ENCODE peak calls at places on chromosome 22, in eight cellular contexts. R is fibroblast of villous mesenchyme; E is mucosa of descending colon; L is AG09309; H is PC-3; C is adipocyte; U is OCI-LY7; O is naive thymus-derived CD4-positive, alpha-beta T cell. P is an unnamed sample.

GRCh38 chr22:39528681-39529486 is 3.7 kb downstream of the RPS19BP1 start:
- DNase-seq in R (peak), E (peak), L (peak), H (peak), C (peak), U (peak), O (peak), P (peak)

GRCh38 chr22:49892226-49892899 is 25.9 kb downstream of the ALG12 start:
- DNase-seq in R (no peak), E (no peak), L (no peak), H (no peak), C (no peak), U (no peak), O (no peak), P (no peak)

GRCh38 chr22:25747245-25747944 is 5.4 kb downstream of the MYO18B start:
- DNase-seq in R (peak), E (no peak), L (peak), H (no peak), C (peak), U (no peak), O (no peak), P (no peak)

GRCh38 chr22:33350961-33351360 is 292.8 kb upstream of the SYN3 start:
- DNase-seq in R (no peak), E (no peak), L (no peak), H (no peak), C (no peak), U (no peak), O (no peak), P (no peak)

GRCh38 chr22:29195118-29195963 is 10.4 kb upstream of the EMID1 start:
- DNase-seq in R (no peak), E (no peak), L (no peak), H (no peak), C (no peak), U (no peak), O (no peak), P (no peak)

GRCh38 chr22:27175974-27176373 is 518.6 kb downstream of the MIAT start:
- DNase-seq in R (no peak), E (no peak), L (no peak), H (no peak), C (no peak), U (no peak), O (no peak), P (no peak)

GRCh38 chr22:19951351-19951750 is 9.7 kb upstream of the TXNRD2 start:
- DNase-seq in R (no peak), E (no peak), L (no peak), H (no peak), C (no peak), U (no peak), O (no peak), P (no peak)

GRCh38 chr22:24324137-24324536 is 53.5 kb downstream of the SPECC1L start:
- DNase-seq in R (no peak), E (no peak), L (no peak), H (no peak), C (no peak), U (no peak), O (no peak), P (no peak)

GRCh38 chr22:44026630-44027511 is 2.8 kb downstream of the PARVB start:
- DNase-seq in R (peak), E (peak), L (no peak), H (no peak), C (no peak), U (peak), O (peak), P (no peak)

GRCh38 chr22:50308597-50308935 is 1.1 kb upstream of the PLXNB2 start:
- DNase-seq in R (peak), E (peak), L (no peak), H (no peak), C (peak), U (no peak), O (no peak), P (no peak)

GRCh38 chr22:22915670-22916035 is 28.0 kb downstream of the IGLL5 start:
- DNase-seq in R (no peak), E (no peak), L (no peak), H (no peak), C (no peak), U (no peak), O (no peak), P (no peak)

GRCh38 chr22:25134028-25134427 is 65.6 kb upstream of the CRYBB3 start:
- DNase-seq in R (no peak), E (peak), L (no peak), H (peak), C (no peak), U (no peak), O (no peak), P (no peak)

GRCh38 chr22:29275819-29276565 is 7.9 kb downstream of the EWSR1 start:
- DNase-seq in R (peak), E (no peak), L (no peak), H (no peak), C (no peak), U (no peak), O (no peak), P (no peak)

GRCh38 chr22:38139901-38140300 is 29.4 kb upstream of the BAIAP2L2 start:
- DNase-seq in R (no peak), E (no peak), L (no peak), H (no peak), C (no peak), U (no peak), O (no peak), P (no peak)

GRCh38 chr22:29617922-29618629 is 14.6 kb downstream of the NF2 start:
- DNase-seq in R (peak), E (no peak), L (no peak), H (peak), C (peak), U (no peak), O (no peak), P (no peak)

GRCh38 chr22:47736166-47737034 is 974.0 kb downstream of the TBC1D22A start:
- DNase-seq in R (no peak), E (no peak), L (no peak), H (peak), C (no peak), U (no peak), O (no peak), P (no peak)

GRCh38 chr22:39392341-39392948 is 7.1 kb upstream of the TAB1 start:
- DNase-seq in R (peak), E (no peak), L (no peak), H (no peak), C (peak), U (no peak), O (no peak), P (no peak)

GRCh38 chr22:49413551-49413950 is 414.1 kb downstream of the BRD1 start:
- DNase-seq in R (no peak), E (no peak), L (no peak), H (no peak), C (no peak), U (no peak), O (no peak), P (no peak)

GRCh38 chr22:50452649-50453048 is 22.2 kb downstream of the SBF1 start:
- DNase-seq in R (peak), E (no peak), L (no peak), H (no peak), C (no peak), U (no peak), O (no peak), P (no peak)

GRCh38 chr22:32700186-32700882 is 101.2 kb upstream of the TIMP3 start:
- DNase-seq in R (peak), E (peak), L (no peak), H (no peak), C (peak), U (no peak), O (no peak), P (no peak)

GRCh38 chr22:27670701-27671412 is 130.7 kb downstream of the MN1 start:
- DNase-seq in R (no peak), E (peak), L (no peak), H (peak), C (no peak), U (no peak), O (no peak), P (no peak)

GRCh38 chr22:30459206-30460052 is 12.4 kb downstream of the SEC14L3 start:
- DNase-seq in R (peak), E (peak), L (no peak), H (peak), C (peak), U (peak), O (no peak), P (peak)

GRCh38 chr22:49934144-49934890 is 15.9 kb downstream of the CRELD2 start:
- DNase-seq in R (peak), E (peak), L (no peak), H (peak), C (peak), U (no peak), O (peak), P (no peak)

GRCh38 chr22:27876684-27877083 is 42.4 kb downstream of the PITPNB start:
- DNase-seq in R (no peak), E (no peak), L (no peak), H (no peak), C (peak), U (no peak), O (no peak), P (no peak)

GRCh38 chr22:19122752-19123492 is 710 bp upstream of the DGCR2 start:
- DNase-seq in R (peak), E (no peak), L (no peak), H (no peak), C (peak), U (no peak), O (no peak), P (no peak)

GRCh38 chr22:27032121-27032761 is 374.9 kb downstream of the MIAT start:
- DNase-seq in R (no peak), E (no peak), L (no peak), H (no peak), C (no peak), U (no peak), O (no peak), P (no peak)

GRCh38 chr22:30291334-30291892 is 2.1 kb upstream of the CASTOR1 start:
- DNase-seq in R (no peak), E (no peak), L (no peak), H (no peak), C (no peak), U (no peak), O (no peak), P (no peak)

GRCh38 chr22:19605508-19606331 is 81.5 kb upstream of the CLDN5 start:
- DNase-seq in R (no peak), E (no peak), L (no peak), H (peak), C (no peak), U (no peak), O (no peak), P (no peak)

GRCh38 chr22:28674121-28674563 is 5.5 kb downstream of the TTC28 start:
- DNase-seq in R (peak), E (no peak), L (no peak), H (peak), C (peak), U (peak), O (peak), P (peak)

GRCh38 chr22:25827415-25827814 is 85.4 kb downstream of the MYO18B start:
- DNase-seq in R (no peak), E (no peak), L (no peak), H (no peak), C (no peak), U (no peak), O (no peak), P (no peak)

GRCh38 chr22:37202001-37202555 is 10.2 kb downstream of the SSTR3 start:
- DNase-seq in R (no peak), E (no peak), L (no peak), H (no peak), C (no peak), U (no peak), O (no peak), P (no peak)

GRCh38 chr22:49934891-49935557 is 16.6 kb downstream of the CRELD2 start:
- DNase-seq in R (peak), E (peak), L (no peak), H (no peak), C (peak), U (peak), O (peak), P (peak)

GRCh38 chr22:26669060-26669481 is 11.7 kb downstream of the MIAT start:
- DNase-seq in R (peak), E (peak), L (no peak), H (peak), C (peak), U (peak), O (no peak), P (peak)

GRCh38 chr22:36569999-36570398 is 41.0 kb upstream of the EIF3D start:
- DNase-seq in R (peak), E (no peak), L (no peak), H (no peak), C (no peak), U (no peak), O (no peak), P (no peak)

GRCh38 chr22:49204599-49205214 is 623.0 kb downstream of the BRD1 start:
- DNase-seq in R (no peak), E (no peak), L (no peak), H (no peak), C (no peak), U (no peak), O (no peak), P (no peak)

GRCh38 chr22:29517215-29517908 is 36.2 kb downstream of the THOC5 start:
- DNase-seq in R (no peak), E (no peak), L (no peak), H (no peak), C (no peak), U (no peak), O (no peak), P (no peak)

DNA sequence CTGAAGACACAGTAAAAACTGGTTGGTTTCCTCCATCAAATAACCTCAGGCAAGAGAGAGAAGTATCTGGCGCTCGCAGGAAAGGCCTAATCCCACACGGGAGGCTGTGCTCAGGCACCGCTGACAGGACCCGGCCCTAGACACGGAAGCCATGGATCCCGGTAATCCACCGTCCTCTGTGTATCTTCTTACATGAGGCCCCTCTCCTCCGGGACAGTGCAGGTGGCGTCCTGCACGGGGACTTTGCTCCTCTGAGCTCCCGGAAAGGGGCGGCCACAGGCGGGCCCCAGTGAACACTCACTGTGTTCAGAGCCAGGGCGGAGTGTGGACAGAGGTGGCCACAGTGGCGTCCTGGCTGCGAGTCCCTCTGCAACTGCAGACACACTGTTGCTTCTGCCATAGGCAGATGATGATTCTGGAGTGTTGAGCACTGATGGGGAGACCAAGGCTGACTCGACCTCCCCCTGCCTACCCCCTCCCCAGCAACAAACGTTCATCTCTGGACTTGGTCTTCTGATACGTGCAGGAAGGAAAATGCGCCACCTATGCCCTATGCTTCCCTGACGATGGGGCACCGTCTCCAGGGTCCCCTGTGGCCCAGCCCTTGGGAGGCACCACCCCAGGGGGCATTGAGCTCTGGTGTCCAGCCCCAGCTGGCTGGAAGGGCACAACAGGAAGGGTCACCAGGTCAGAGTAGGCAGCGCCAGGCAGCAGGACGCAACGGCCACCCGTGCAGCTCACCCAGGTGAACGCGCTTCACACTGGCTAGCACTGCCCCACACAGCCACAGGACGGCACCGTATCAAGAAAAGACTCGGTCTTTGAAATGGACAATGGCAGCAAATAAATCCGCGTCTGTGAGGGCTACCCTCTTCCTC is 95.7 kb downstream of the TRMU start:
- DNase-seq in R (no peak), E (peak), L (no peak), H (no peak), C (no peak), U (no peak), O (no peak), P (no peak)
- H3K4me3 ChIP-seq in R (no peak), E (no peak), L (no peak), H (no peak), C (no peak), U (no peak), O (no peak), P (no peak)

DNA sequence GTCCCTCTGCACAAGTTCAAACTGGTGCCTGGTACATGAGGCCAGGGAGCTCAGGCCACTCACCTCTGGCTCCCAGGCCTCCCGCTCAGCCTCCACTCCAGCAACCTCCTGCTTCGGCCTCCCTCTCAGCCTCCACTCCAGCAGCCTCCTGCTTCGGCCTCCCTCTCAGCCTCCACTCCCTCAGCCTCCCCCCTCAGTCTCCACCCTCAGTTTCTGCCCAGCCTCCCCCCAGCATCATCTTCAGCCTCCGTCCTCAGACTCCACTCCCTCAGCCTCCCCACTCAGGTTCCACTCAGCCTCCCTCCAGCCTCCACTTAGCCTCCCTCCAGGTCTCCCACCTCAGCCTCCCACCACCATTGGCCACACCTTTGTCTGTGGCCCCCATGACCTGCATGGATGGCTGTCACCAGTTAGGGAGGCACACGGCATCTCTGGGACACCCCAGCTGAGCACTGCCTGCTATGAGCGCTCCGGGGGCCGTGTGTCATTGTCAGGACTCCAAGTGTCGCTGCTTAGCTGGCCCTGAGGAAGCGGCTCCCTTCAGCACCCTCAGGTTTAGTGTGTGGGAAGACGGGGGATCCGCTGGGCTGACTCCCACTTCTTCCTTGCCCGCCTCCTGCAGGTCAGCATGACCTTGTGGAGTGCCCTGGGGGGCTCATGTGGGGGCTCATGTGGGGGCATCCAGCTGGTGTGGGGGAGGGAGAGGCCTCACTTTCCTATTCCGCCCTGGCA is 39.0 kb downstream of the GRAMD4 start:
- DNase-seq in R (no peak), E (no peak), L (no peak), H (no peak), C (no peak), U (no peak), O (no peak), P (no peak)
- H3K4me3 ChIP-seq in R (no peak), E (no peak), L (no peak), H (no peak), C (no peak), U (no peak), O (no peak), P (no peak)

DNA sequence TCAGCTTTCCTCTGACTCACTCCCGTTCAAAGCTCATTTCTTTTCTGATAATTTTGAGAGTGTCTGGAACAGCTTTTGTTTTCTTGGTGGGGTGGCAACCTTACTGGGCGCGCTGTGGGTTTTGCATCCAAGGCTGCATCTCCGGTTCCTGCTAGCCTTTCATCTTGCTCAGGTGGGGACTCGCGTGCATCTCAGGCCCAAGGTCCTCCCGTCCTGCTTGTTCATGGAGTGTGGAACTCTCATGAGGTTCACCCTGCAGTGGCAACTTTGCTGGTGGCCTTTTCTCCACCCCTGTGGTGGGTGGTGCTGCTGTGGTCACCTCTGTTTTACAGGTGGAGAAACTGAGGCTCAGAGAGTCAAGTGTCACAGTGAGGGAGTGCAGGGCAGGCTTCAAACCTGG is 25.6 kb downstream of the MCM5 start:
- DNase-seq in R (no peak), E (no peak), L (no peak), H (no peak), C (no peak), U (no peak), O (no peak), P (no peak)
- H3K4me3 ChIP-seq in R (no peak), E (no peak), L (no peak), H (no peak), C (no peak), U (no peak), O (no peak), P (no peak)

GRCh38 chr22:42770448-42770726 is 49.7 kb upstream of the A4GALT start:
- DNase-seq in R (no peak), E (no peak), L (no peak), H (no peak), C (no peak), U (no peak), O (no peak), P (no peak)

GRCh38 chr22:42770941-42771647 is 50.4 kb upstream of the A4GALT start:
- DNase-seq in R (no peak), E (no peak), L (no peak), H (no peak), C (no peak), U (peak), O (no peak), P (no peak)

GRCh38 chr22:42768385-42769035 is 47.8 kb upstream of the A4GALT start:
- DNase-seq in R (no peak), E (no peak), L (no peak), H (no peak), C (no peak), U (no peak), O (no peak), P (no peak)

GRCh38 chr22:42769238-42769573 is 48.5 kb upstream of the A4GALT start:
- DNase-seq in R (no peak), E (no peak), L (no peak), H (no peak), C (no peak), U (no peak), O (no peak), P (no peak)

DNA sequence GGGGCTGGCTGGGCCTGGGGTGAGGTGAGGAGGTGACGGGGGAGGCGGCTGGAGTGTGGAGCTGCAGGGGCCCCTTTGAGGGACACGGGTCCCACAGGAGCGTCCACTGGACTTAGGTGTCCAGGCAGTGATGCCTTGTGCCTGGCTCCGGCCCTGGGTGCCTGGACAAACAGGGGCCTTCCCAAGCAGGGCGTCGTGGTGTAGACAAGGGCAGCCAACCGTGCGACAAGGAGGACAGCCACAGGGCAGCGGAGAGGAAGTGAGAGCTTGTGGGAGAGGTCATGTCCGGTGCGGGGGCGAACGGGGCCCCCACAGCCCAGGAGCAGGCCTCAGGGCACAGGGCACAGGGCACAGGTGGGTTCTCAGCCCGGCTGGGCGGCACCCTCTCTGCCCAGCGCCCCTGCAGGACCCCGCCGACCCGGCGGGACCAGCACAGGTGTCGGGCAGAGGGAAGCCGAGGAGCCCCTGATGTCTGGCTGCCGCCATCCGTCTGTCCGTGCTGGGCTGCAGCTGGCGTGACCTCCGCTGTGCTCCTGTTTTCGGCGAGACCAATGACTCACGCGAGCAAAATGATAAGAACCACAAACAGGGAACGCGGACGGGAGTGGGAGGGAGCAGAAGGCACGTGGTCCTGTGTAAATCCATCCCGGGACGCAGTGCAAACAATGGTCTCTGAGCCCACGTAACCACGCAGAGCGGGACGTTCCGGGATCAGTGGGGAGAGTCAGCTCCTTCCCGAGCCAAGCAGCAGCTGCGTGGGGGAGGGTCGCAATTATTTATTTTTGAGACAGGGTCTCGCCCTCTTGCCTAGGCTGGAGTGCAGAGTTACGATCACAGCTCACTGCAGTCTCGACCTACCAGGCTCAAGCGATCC is 49.1 kb upstream of the A4GALT start:
- DNase-seq in R (peak), E (peak), L (peak), H (no peak), C (no peak), U (peak), O (no peak), P (no peak)
- H3K4me3 ChIP-seq in R (peak), E (no peak), L (no peak), H (no peak), C (peak), U (peak), O (no peak), P (no peak)